ENCODE peak calls at places on chromosomes 16 and 17, in eight cellular contexts. U, H, I, O, J, M, F and A are unnamed samples.

GRCh38 chr17:83054518-83055125 is 24.8 kb upstream of the METRNL start:
- DNase-seq in H (no peak), F (no peak), I (no peak), U (no peak), O (no peak), J (no peak), M (peak; percentile 48), A (no peak)

GRCh38 chr17:67359960-67360817 is 6.2 kb downstream of the PSMD12 start:
- DNase-seq in I (peak; percentile 39), F (no peak), O (no peak), J (peak; percentile 40), H (no peak), U (no peak), M (no peak), A (no peak)

GRCh38 chr17:76121932-76122383 is 18.4 kb upstream of the EXOC7 start:
- DNase-seq in M (no peak), H (no peak), O (peak; percentile 75), J (no peak), I (no peak), F (no peak), U (no peak), A (no peak)

GRCh38 chr16:1495281-1496262 is 2.4 kb downstream of the TELO2 start:
- DNase-seq in O (no peak), F (no peak), U (no peak), H (no peak), I (no peak), M (no peak), J (no peak), A (peak; percentile 9)

GRCh38 chr17:66837226-66837625 is 2.3 kb downstream of the CACNG5 start:
- DNase-seq in M (no peak), U (no peak), H (no peak), O (no peak), I (no peak), J (no peak), F (no peak), A (no peak)

GRCh38 chr17:41917957-41918391 is 777 bp downstream of the ACLY start:
- DNase-seq in F (peak; percentile 34), J (no peak), O (peak; percentile 91), M (peak; percentile 82), U (no peak), H (no peak), I (peak; percentile 66), A (no peak)

GRCh38 chr16:89720520-89720858 is 209 bp downstream of the VPS9D1 start:
- DNase-seq in O (peak; percentile 91), M (peak; percentile 79), U (no peak), I (peak; percentile 83), H (no peak), F (peak; percentile 44), J (no peak), A (no peak)

GRCh38 chr16:83271123-83271522 is 536.7 kb upstream of the HSBP1 start:
- DNase-seq in J (no peak), M (no peak), U (no peak), O (no peak), I (no peak), F (no peak), H (no peak), A (no peak)

GRCh38 chr16:66882702-66883101 is 2.4 kb downstream of the PDP2 start:
- DNase-seq in M (no peak), O (no peak), U (no peak), H (no peak), I (no peak), J (no peak), F (no peak), A (no peak)

GRCh38 chr16:66881964-66882508 is 1.7 kb downstream of the PDP2 start:
- DNase-seq in O (no peak), F (no peak), H (no peak), U (no peak), M (no peak), I (no peak), J (no peak), A (no peak)

GRCh38 chr16:66881014-66881417 is 701 bp downstream of the PDP2 start:
- DNase-seq in U (no peak), I (no peak), O (no peak), J (no peak), H (no peak), F (no peak), M (no peak), A (no peak)

GRCh38 chr16:66880288-66881013 is at the start of gene PDP2:
- DNase-seq in O (peak; percentile 99), J (peak; percentile 89), F (peak; percentile 96), H (no peak), M (peak; percentile 96), U (peak; percentile 74), I (peak; percentile 96), A (peak; percentile 89)

DNA sequence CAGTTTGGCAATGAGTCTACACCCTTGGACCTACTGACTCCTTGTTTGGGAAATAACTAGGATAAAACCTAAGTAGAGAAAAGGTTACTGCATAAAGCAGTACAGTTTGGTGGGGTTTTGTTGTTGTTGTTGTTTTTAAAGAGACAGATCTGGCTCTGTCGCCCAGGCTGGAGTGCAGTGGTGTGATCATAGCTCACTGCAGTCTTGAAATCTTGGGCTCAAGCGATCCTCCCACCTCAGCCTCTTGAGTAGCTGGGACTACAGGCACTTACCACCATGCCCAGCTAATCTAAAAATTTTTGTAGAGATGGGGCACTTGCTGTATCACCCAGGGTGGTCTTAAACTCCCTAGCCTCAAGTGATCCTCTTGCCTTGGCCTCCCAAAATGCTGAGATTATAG is 1.2 kb downstream of the PDP2 start:
- DNase-seq in H (no peak), O (no peak), F (no peak), I (no peak), M (no peak), U (no peak), J (no peak), A (no peak)
- H3K4me3 ChIP-seq in H (peak overlapping the region; percentile 90), O (peak overlapping the region; percentile 92), F (no peak overlapping the region), I (peak overlapping the region; percentile 58), M (peak overlapping the region; percentile 88), U (peak overlapping the region; percentile 90), J (peak overlapping the region; percentile 74), A (peak overlapping the region; percentile 94)

GRCh38 chr17:81470270-81470943 is 42.2 kb downstream of the ACTG1 start:
- DNase-seq in M (no peak), U (no peak), H (no peak), J (no peak), O (no peak), I (no peak), F (no peak), A (no peak)

GRCh38 chr17:81473019-81473418 is 39.6 kb downstream of the ACTG1 start:
- DNase-seq in I (no peak), F (no peak), U (no peak), O (peak; percentile 88), J (no peak), H (no peak), M (no peak), A (no peak)

GRCh38 chr17:81469266-81469665 is 43.3 kb downstream of the ACTG1 start:
- DNase-seq in O (no peak), M (no peak), F (no peak), H (no peak), I (no peak), J (no peak), U (no peak), A (no peak)

GRCh38 chr17:81470944-81471803 is 41.4 kb downstream of the ACTG1 start:
- DNase-seq in O (no peak), U (no peak), J (no peak), F (no peak), M (no peak), H (no peak), I (no peak), A (no peak)

DNA sequence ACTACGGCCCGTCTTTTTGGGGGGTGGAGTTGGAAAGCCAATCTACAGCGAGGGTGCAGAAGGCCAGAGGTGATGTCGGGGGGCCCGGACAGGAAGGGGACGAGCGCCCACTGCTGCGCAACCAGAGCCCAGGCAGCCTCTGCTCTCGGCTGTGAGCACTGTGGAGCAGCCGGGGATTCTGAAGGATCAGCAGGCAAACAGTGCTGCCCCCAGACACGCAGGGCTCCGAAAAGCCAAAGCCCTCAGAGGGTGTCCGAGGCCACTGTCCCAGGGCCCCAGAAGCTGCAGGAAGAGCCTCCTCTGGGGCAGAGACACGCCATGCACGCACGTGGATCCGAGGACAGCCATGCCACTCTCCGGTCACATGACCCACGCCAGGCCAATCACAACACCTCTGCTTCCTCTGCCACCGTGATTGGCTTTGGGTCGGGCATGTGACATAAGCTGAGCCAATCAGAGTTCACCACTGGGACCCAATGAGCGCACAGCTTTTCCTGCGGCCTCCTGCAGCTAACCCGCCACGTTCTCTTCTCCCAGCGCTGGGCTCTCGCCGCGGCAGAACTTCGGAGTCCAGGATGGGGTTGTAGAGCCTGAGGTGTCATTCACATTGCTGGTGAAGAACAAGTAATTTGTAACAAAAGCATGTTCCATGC is 40.7 kb downstream of the ACTG1 start:
- DNase-seq in H (peak; percentile 20), F (no peak), J (peak; percentile 94), O (peak; percentile 49), M (no peak), I (peak; percentile 32), U (peak; percentile 74), A (no peak)
- TF ChIP-seq CTCF in H (peak; percentile 31), F (no peak), J (no peak), O (no peak), M (peak; percentile 18), I (no peak), U (peak; percentile 79), A (no peak)

GRCh38 chr17:72117748-72118587 is 2.9 kb upstream of the SOX9 start:
- DNase-seq in I (no peak), F (no peak), M (no peak), H (no peak), J (no peak), O (peak; percentile 78), U (no peak), A (no peak)
- H3K4me3 ChIP-seq in I (peak overlapping the region; percentile 22), F (peak overlapping the region; percentile 33), M (peak overlapping the region; percentile 41), H (peak overlapping the region; percentile 97), J (peak overlapping the region; percentile 35), O (peak overlapping the region; percentile 60), U (peak overlapping the region; percentile 23), A (no peak overlapping the region)

GRCh38 chr17:40033339-40033738 is 18.1 kb downstream of the CSF3 start:
- DNase-seq in M (no peak), J (no peak), O (no peak), F (no peak), I (no peak), H (no peak), U (no peak), A (no peak)

GRCh38 chr17:40035162-40035559 is 19.0 kb downstream of the MED24 start:
- DNase-seq in O (no peak), M (no peak), I (peak; percentile 76), J (peak; percentile 74), U (no peak), H (no peak), F (no peak), A (no peak)

GRCh38 chr17:40034426-40035161 is 19.4 kb downstream of the CSF3 start:
- DNase-seq in O (no peak), U (no peak), I (no peak), M (no peak), F (no peak), J (no peak), H (no peak), A (no peak)

DNA sequence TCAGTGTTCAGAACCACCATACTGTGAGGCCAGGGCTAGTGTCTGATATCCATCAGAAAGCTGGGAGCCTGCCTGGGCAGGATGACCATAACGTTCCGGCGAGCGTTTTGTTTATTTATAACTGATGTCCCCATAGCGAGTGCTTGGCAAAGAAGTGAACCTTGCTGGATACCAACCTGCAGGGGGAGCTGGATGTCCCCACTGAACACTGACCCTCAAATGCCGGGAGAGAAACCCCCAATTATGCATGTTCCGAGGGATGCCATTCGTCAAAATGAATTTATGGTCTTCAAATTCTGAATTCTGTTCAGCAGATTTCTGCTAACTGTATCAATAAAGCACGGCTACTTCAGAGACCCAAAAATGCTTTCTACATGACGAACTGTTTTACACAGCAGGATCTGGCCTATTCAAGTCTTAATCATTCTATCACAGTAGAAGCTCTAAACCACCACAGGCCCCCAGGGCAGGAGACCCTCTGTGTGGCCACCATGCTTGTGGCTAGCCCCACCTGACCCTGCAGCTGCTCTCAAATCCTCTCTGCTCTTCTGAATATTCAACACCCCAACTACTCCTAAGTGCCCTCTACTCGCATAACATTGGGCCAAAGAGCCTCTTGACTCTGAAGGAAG is 15.2 kb downstream of the MED24 start:
- DNase-seq in H (no peak), O (no peak), M (no peak), J (peak; percentile 56), U (peak; percentile 50), F (peak; percentile 87), I (peak; percentile 76), A (no peak)
- TF ChIP-seq CTCF in H (peak; percentile 83), O (no peak), M (peak; percentile 71), J (peak; percentile 67), U (peak; percentile 86), F (peak; percentile 76), I (peak; percentile 86), A (peak; percentile 37)